ENCODE peak calls at places on chromosomes 7 and 10, in five cellular contexts. I is SK-N-SH, T is GM12878, X is H1, O is IMR-90. Z is an unnamed sample. For H3K36me3, the result is how much of the 10 kb centered on the place peaks cover.

GRCh38 chr7:91398341-91398740 is 134.1 kb downstream of the FZD1 start:
- DNase-seq in I (no peak), T (no peak), O (no peak), X (no peak), Z (no peak)

GRCh38 chr10:42428534-42428933 is 209.8 kb downstream of the ZNF33B start:
- DNase-seq in X (no peak), T (no peak), O (no peak), I (peak), Z (peak)

GRCh38 chr10:103273026-103273425 is 3.9 kb upstream of the INA start:
- DNase-seq in O (peak), T (no peak), I (no peak), X (no peak), Z (no peak)

GRCh38 chr7:73871163-73872011 is 10.4 kb downstream of the TMEM270 start:
- DNase-seq in I (peak), O (no peak), T (no peak), X (no peak), Z (no peak)

GRCh38 chr10:59891919-59892318 is 14.4 kb downstream of the CCDC6 start:
- DNase-seq in X (no peak), I (no peak), T (no peak), O (no peak), Z (no peak)

GRCh38 chr10:92436611-92437010 is 137.3 kb downstream of the IDE start:
- DNase-seq in O (no peak), X (no peak), T (no peak), I (no peak), Z (no peak)

GRCh38 chr10:114749014-114749413 is 72.6 kb upstream of the FHIP2A start:
- DNase-seq in O (no peak), X (no peak), T (no peak), I (no peak), Z (no peak)

GRCh38 chr10:51244739-51245138 is 170.5 kb downstream of the PRKG1 start:
- DNase-seq in T (no peak), I (no peak), O (peak), X (no peak), Z (no peak)

GRCh38 chr10:80702143-80702542 is 164.4 kb downstream of the SH2D4B start:
- DNase-seq in T (no peak), O (no peak), I (no peak), X (no peak), Z (no peak)

GRCh38 chr10:58672855-58673254 is 160.2 kb downstream of the BICC1 start:
- DNase-seq in T (no peak), O (peak), I (no peak), X (no peak), Z (no peak)

GRCh38 chr10:117617664-117618063 is 75.1 kb downstream of the EMX2 start:
- DNase-seq in O (no peak), I (no peak), T (no peak), X (no peak), Z (no peak)

GRCh38 chr10:16520900-16521299 is 779 bp downstream of the C1QL3 start:
- DNase-seq in T (no peak), X (peak), I (peak), O (peak), Z (no peak)

GRCh38 chr10:84424731-84425165 is 96.4 kb downstream of the CCSER2 start:
- DNase-seq in X (no peak), I (peak), O (peak), T (peak), Z (peak)

GRCh38 chr10:124648738-124649137 is 95.4 kb downstream of the FAM53B start:
- DNase-seq in O (peak), T (peak), X (no peak), I (peak), Z (no peak)

GRCh38 chr10:123948030-123948823 is 56.6 kb upstream of the CPXM2 start:
- DNase-seq in T (no peak), I (no peak), X (no peak), O (no peak), Z (no peak)

GRCh38 chr7:42162560-42163325 is 74.3 kb downstream of the GLI3 start:
- DNase-seq in T (no peak), X (no peak), O (no peak), I (no peak), Z (no peak)

GRCh38 chr7:24192701-24193100 is 91.3 kb upstream of the NPY start:
- DNase-seq in X (no peak), O (no peak), I (no peak), T (no peak), Z (no peak)

GRCh38 chr7:80478683-80479082 is 33.2 kb downstream of the GNAT3 start:
- DNase-seq in I (no peak), T (no peak), X (no peak), O (peak), Z (no peak)

GRCh38 chr7:2425749-2426148 is 22.3 kb downstream of the CHST12 start:
- DNase-seq in O (no peak), X (no peak), T (no peak), I (no peak), Z (no peak)

GRCh38 chr10:97494863-97495506 is 3.2 kb downstream of the MMS19 start:
- DNase-seq in X (no peak), O (peak), T (no peak), I (no peak), Z (no peak)

GRCh38 chr10:29630205-29631048 is 4.3 kb downstream of the SVIL start:
- DNase-seq in O (no peak), I (no peak), X (no peak), T (no peak), Z (no peak)

GRCh38 chr7:44305564-44306507 is 19.6 kb downstream of the CAMK2B start:
- DNase-seq in O (no peak), T (no peak), X (peak), I (no peak), Z (no peak)

GRCh38 chr7:134353411-134353810 is 36.7 kb upstream of the SLC35B4 start:
- DNase-seq in T (no peak), I (no peak), O (no peak), X (no peak), Z (no peak)
- H3K4me3 ChIP-seq in T (no peak), I (no peak), O (no peak), X (no peak), Z (no peak)

DNA sequence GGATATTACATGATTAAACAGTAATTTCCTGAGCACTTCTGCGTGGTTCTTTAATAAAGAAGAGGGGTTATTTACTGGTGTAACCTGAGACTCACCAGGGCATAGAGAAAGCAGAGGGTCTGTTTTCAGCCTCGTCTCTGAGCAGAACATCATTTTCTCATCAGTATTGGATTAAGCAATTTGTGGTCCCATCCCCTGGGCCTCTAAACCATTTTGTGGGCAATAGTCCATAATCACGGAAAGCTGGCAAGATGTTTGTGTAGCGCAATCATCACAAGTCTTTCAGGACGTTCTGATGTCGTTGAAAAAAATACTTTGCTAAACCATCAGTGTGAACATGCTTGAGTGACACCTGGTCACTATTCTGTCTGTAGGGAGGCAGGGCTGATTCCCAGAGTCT is 37.1 kb upstream of the SEC61G start:
- DNase-seq in I (no peak), T (no peak), O (peak), X (no peak), Z (no peak)
- TF ChIP-seq RFX5 in I (no peak), T (no peak), O (no peak), X (no peak), Z (no peak)

GRCh38 chr10:13654118-13654830 is 67.5 kb downstream of the PRPF18 start:
- DNase-seq in X (peak), T (no peak), I (no peak), O (no peak), Z (no peak)
- H3K36me3 ChIP-seq in X (under half), T (under half), I (half or more), O (half or more), Z (under half)

DNA sequence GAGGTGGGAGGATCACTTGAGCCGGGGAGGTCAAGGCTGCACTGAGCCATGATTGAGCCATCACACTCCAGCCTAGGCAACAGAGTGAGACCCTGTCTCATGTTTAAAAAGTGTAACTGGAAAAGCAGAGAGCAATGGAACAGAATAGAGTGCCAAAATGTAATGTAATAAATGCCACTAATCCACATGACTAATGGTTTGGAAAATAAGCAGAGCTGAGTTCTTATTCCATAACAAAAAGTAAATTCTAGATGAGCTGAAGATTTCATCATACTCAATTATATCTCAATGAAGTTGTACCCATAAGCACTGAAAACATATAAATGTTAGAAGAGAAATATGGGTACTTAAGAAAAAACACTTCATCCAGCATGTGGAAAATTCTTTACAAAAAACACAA is 132.6 kb downstream of the USP6NL start:
- DNase-seq in I (no peak), T (no peak), X (no peak), O (no peak), Z (no peak)
- H3K4me3 ChIP-seq in I (no peak), T (no peak), X (no peak), O (no peak), Z (no peak)

GRCh38 chr10:130761896-130762295 is 549.6 kb downstream of the TCERG1L start:
- DNase-seq in X (no peak), O (no peak), T (no peak), I (no peak), Z (no peak)
- TF ChIP-seq RFX5 in X (no peak), O (no peak), T (no peak), I (no peak), Z (no peak)

GRCh38 chr10:79353726-79354125 is 6.5 kb downstream of the PPIF start:
- DNase-seq in X (no peak), I (no peak), T (no peak), O (no peak), Z (no peak)

GRCh38 chr10:79353000-79353406 is 5.7 kb downstream of the PPIF start:
- DNase-seq in I (no peak), X (no peak), O (no peak), T (no peak), Z (no peak)

GRCh38 chr10:79350407-79351154 is 3.3 kb downstream of the PPIF start:
- DNase-seq in I (no peak), O (no peak), X (no peak), T (no peak), Z (no peak)

GRCh38 chr10:79351332-79351731 is 4.1 kb downstream of the PPIF start:
- DNase-seq in X (peak), I (no peak), T (no peak), O (no peak), Z (no peak)

DNA sequence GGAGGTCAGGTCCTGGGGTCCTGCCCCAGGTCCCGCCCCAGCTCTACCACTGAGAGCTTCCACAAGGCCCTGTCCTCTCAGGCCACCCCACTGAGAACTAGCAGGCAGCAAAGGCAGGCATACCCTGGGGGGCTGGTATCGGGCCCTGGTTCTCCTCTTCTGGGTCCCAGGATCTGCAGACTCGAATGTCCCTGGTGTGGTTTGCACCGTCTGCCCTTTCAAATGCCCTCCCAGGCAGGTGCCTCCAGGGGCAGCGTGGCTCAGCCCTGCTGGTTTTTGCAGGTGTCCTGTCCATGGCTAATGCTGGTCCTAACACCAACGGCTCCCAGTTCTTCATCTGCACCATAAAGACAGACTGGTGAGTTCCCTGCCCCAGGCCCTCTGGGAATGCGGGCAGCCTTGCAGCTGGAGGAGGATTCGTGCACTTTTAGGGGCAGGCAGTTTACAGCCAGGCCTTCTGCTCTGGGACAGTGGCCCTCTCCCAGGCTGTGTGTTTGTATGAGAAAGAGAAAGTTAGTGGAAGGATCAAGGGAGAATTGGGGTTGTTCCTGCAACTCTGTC is 4.8 kb downstream of the PPIF start:
- DNase-seq in I (no peak), T (no peak), O (no peak), X (peak), Z (no peak)
- H3K36me3 ChIP-seq in I (half or more), T (under half), O (half or more), X (half or more), Z (under half)

GRCh38 chr7:128106840-128107239 is 75.6 kb upstream of the LRRC4 start:
- DNase-seq in I (no peak), O (no peak), T (no peak), X (no peak), Z (no peak)

GRCh38 chr7:128103498-128104108 is 72.4 kb upstream of the LRRC4 start:
- DNase-seq in I (peak), X (no peak), T (no peak), O (no peak), Z (peak)

GRCh38 chr7:128102490-128103291 is 71.5 kb upstream of the LRRC4 start:
- DNase-seq in T (no peak), X (no peak), O (no peak), I (no peak), Z (no peak)

GRCh38 chr7:128105228-128106022 is 74.2 kb upstream of the LRRC4 start:
- DNase-seq in I (no peak), O (no peak), X (no peak), T (no peak), Z (no peak)

DNA sequence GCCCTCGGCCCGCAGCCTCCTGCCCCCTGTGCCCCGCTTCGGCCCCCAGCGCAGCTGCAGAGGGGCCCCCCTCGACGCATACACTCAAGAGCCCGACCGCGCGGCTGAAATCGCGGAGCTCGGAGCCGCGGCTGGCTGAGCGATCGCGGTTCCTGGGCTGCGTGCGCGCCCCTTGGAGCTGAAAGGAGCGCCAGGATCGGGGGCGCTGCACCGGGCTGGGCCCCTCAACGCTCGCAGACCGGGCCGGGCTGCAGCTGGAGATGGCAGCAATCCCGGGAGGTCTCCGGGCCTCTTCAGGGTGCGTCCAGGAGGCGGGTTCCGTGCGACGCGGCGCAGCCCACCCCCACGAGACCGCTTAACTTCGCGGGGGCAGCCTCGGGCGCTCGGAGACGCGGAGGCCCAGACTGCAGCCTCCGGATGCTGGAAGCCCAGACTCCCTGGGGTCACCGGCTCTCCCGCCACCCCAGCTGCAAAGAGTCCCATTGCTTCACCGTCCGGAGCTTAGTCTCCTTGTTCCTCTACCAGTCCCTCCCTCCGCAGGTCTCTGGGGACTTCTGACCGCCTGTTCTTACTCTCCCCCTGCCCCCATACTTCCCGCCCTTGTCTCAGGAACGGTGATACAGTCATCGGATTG is 73.0 kb upstream of the LRRC4 start:
- DNase-seq in O (no peak), X (no peak), T (no peak), I (peak), Z (no peak)
- H3K4me3 ChIP-seq in O (peak), X (peak), T (peak), I (no peak), Z (peak)

GRCh38 chr10:13337128-13337826 is 10.8 kb downstream of the SEPHS1 start:
- DNase-seq in O (no peak), T (no peak), I (no peak), X (no peak), Z (no peak)

GRCh38 chr10:13340068-13340467 is 8.0 kb downstream of the SEPHS1 start:
- DNase-seq in T (no peak), O (no peak), I (peak), X (no peak), Z (no peak)

GRCh38 chr10:13338337-13339128 is 9.6 kb downstream of the SEPHS1 start:
- DNase-seq in I (peak), O (peak), T (no peak), X (no peak), Z (no peak)

GRCh38 chr10:13337827-13338196 is 10.3 kb downstream of the SEPHS1 start:
- DNase-seq in O (no peak), I (no peak), T (no peak), X (no peak), Z (no peak)

DNA sequence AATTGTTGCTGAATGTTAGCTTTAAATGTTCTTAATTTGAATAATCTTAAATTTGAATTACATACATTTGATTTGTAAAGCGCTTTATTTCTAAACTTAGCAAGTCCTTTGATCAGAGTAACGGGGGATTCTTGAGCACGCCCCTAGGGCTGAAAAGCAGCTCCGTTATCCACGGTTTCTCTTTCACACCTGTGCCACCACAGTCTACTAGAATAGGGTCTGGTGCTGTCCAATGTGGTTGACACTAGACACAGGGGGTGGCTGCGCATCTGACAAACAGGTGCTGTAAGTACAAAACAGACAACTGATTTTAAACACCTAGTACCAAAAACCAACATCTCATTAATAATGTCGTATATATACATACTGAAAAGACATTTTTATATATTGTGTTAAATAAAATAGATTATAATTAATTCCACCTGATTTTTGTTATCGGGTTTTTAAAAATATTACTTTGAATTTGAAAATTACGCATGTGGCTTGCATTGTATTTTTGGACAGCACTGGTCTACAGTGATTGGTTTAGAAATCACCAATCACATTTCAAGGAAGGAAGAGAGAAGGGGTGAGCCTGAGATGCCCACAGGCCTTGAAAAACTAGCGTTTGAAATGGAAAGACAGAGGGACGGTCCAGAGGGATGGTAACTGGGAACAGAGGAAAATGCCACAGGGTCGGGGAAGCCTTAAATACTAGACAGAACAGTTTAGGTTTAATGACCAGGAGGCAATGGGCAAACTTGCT is 7.3 kb downstream of the SEPHS1 start:
- DNase-seq in X (no peak), I (no peak), T (peak), O (no peak), Z (no peak)
- TF ChIP-seq RFX5 in X (no peak), I (no peak), T (no peak), O (no peak), Z (no peak)

GRCh38 chr7:149001427-149002068 is 26.8 kb downstream of the PDIA4 start:
- DNase-seq in T (no peak), X (no peak), I (no peak), O (no peak), Z (no peak)
- H3K36me3 ChIP-seq in T (under half), X (under half), I (under half), O (under half), Z (under half)

GRCh38 chr10:72792288-72792687 is 100.3 kb downstream of the MCU start:
- DNase-seq in X (no peak), I (no peak), T (no peak), O (peak), Z (no peak)
- H3K4me3 ChIP-seq in X (no peak), I (no peak), T (no peak), O (no peak), Z (no peak)

Z was measured in HepG2.